ENCODE peak calls at places on chromosomes 3 and 15, in nine cellular contexts. One of them, this sample, is unnamed. For H3K9me3, the result is how much of the 10 kb centered on the place peaks cover.

GRCh38 chr3:35596611-35597010 is 42.7 kb upstream of the ARPP21 start:
- DNase-seq in stomach: no peak
- DNase-seq in sigmoid colon: no peak
- DNase-seq in A549: no peak
- DNase-seq in gastrocnemius medialis: no peak
- DNase-seq in breast epithelium: no peak
- DNase-seq in GM12878: no peak
- DNase-seq in IMR-90: no peak
- DNase-seq in uterus: no peak
- DNase-seq in this sample: no peak

GRCh38 chr3:48398701-48399386 is 26.8 kb downstream of the FBXW12 start:
- DNase-seq in GM12878: no peak
- DNase-seq in A549: no peak
- DNase-seq in IMR-90: no peak
- DNase-seq in uterus: no peak
- DNase-seq in sigmoid colon: no peak
- DNase-seq in breast epithelium: no peak
- DNase-seq in stomach: no peak
- DNase-seq in gastrocnemius medialis: no peak
- DNase-seq in this sample: peak

GRCh38 chr3:63400259-63400860 is 122.3 kb downstream of the SYNPR start:
- DNase-seq in uterus: no peak
- DNase-seq in A549: no peak
- DNase-seq in IMR-90: no peak
- DNase-seq in sigmoid colon: no peak
- DNase-seq in stomach: no peak
- DNase-seq in breast epithelium: no peak
- DNase-seq in GM12878: no peak
- DNase-seq in gastrocnemius medialis: no peak
- DNase-seq in this sample: no peak

GRCh38 chr15:66704019-66704782 is 2.2 kb downstream of the SMAD6 start:
- DNase-seq in IMR-90: no peak
- DNase-seq in gastrocnemius medialis: no peak
- DNase-seq in A549: no peak
- DNase-seq in sigmoid colon: no peak
- DNase-seq in GM12878: no peak
- DNase-seq in uterus: no peak
- DNase-seq in breast epithelium: no peak
- DNase-seq in stomach: no peak
- DNase-seq in this sample: no peak

GRCh38 chr3:112333002-112333385 is at the start of gene CD200:
- DNase-seq in stomach: peak
- DNase-seq in uterus: peak
- DNase-seq in gastrocnemius medialis: no peak
- DNase-seq in GM12878: no peak
- DNase-seq in IMR-90: peak
- DNase-seq in breast epithelium: peak
- DNase-seq in sigmoid colon: peak
- DNase-seq in A549: no peak
- DNase-seq in this sample: peak

GRCh38 chr3:60243456-60243855 is 1007.8 kb downstream of the FHIT start:
- DNase-seq in GM12878: no peak
- DNase-seq in sigmoid colon: no peak
- DNase-seq in A549: no peak
- DNase-seq in uterus: no peak
- DNase-seq in gastrocnemius medialis: no peak
- DNase-seq in stomach: no peak
- DNase-seq in breast epithelium: no peak
- DNase-seq in IMR-90: no peak
- DNase-seq in this sample: no peak

GRCh38 chr15:86555939-86556725 is 476.5 kb downstream of the AGBL1 start:
- DNase-seq in uterus: no peak
- DNase-seq in stomach: no peak
- DNase-seq in IMR-90: no peak
- DNase-seq in breast epithelium: no peak
- DNase-seq in sigmoid colon: no peak
- DNase-seq in GM12878: no peak
- DNase-seq in A549: no peak
- DNase-seq in gastrocnemius medialis: no peak
- DNase-seq in this sample: no peak

GRCh38 chr3:170697131-170697530 is 111.3 kb upstream of the SLC7A14 start:
- DNase-seq in uterus: no peak
- DNase-seq in IMR-90: no peak
- DNase-seq in stomach: no peak
- DNase-seq in sigmoid colon: no peak
- DNase-seq in gastrocnemius medialis: no peak
- DNase-seq in A549: no peak
- DNase-seq in GM12878: no peak
- DNase-seq in breast epithelium: no peak
- DNase-seq in this sample: no peak

GRCh38 chr3:134681527-134681910 is 30.7 kb upstream of the KY start:
- DNase-seq in A549: no peak
- DNase-seq in uterus: no peak
- DNase-seq in stomach: no peak
- DNase-seq in IMR-90: no peak
- DNase-seq in breast epithelium: no peak
- DNase-seq in GM12878: no peak
- DNase-seq in sigmoid colon: no peak
- DNase-seq in gastrocnemius medialis: no peak
- DNase-seq in this sample: no peak

GRCh38 chr15:31387101-31387482 is 60.5 kb downstream of the KLF13 start:
- DNase-seq in sigmoid colon: no peak
- DNase-seq in IMR-90: no peak
- DNase-seq in stomach: no peak
- DNase-seq in gastrocnemius medialis: no peak
- DNase-seq in A549: no peak
- DNase-seq in breast epithelium: no peak
- DNase-seq in GM12878: no peak
- DNase-seq in uterus: no peak
- DNase-seq in this sample: no peak

DNA sequence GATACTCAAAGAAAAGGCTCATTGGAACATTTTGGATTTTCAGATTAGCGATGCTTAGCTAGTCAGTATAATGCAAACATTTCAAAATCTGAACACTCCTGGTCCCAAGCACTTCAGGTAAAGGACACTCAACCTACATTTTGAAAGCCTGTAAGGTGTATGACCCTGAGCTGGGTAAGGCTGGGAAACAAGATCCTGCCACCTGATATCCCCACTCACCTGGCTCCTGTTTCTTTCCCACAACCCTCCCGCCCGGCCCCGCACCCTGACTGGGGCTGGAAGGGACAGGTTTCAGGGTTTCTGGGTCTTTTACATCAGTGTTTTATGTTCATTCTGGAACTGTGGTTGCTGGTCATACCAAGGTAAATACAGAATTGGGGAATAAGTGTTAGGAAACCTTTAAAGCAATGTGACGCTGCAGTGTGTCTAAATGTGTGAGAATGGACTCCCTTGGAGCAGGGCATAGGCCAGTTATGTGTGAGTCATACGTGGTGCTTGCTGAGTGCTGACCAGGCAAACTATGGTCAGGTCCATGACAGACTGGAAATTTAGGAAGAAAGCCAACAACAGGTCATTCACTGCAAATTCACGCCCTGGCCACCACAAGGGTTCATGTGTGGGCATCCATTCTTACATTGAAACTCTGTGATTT is 22.9 kb downstream of the CTXND1 start:
- DNase-seq in IMR-90: peak
- DNase-seq in gastrocnemius medialis: no peak
- DNase-seq in A549: no peak
- DNase-seq in GM12878: no peak
- DNase-seq in breast epithelium: no peak
- DNase-seq in stomach: no peak
- DNase-seq in uterus: no peak
- DNase-seq in sigmoid colon: no peak
- DNase-seq in this sample: no peak
- TF ChIP-seq POLR2A in IMR-90: no peak
- TF ChIP-seq POLR2A in gastrocnemius medialis: no peak
- TF ChIP-seq POLR2A in A549: no peak
- TF ChIP-seq POLR2A in GM12878: no peak
- TF ChIP-seq POLR2A in breast epithelium: no peak
- TF ChIP-seq POLR2A in stomach: no peak
- TF ChIP-seq POLR2A in uterus: no peak
- TF ChIP-seq POLR2A in sigmoid colon: no peak
- TF ChIP-seq POLR2A in this sample: no peak

GRCh38 chr15:93422476-93422875 is 333.5 kb upstream of the RGMA start:
- DNase-seq in uterus: no peak
- DNase-seq in A549: no peak
- DNase-seq in gastrocnemius medialis: no peak
- DNase-seq in stomach: no peak
- DNase-seq in IMR-90: no peak
- DNase-seq in GM12878: no peak
- DNase-seq in breast epithelium: no peak
- DNase-seq in sigmoid colon: no peak
- DNase-seq in this sample: no peak

GRCh38 chr15:93420477-93420876 is 331.5 kb upstream of the RGMA start:
- DNase-seq in sigmoid colon: no peak
- DNase-seq in stomach: no peak
- DNase-seq in A549: no peak
- DNase-seq in uterus: no peak
- DNase-seq in IMR-90: no peak
- DNase-seq in breast epithelium: no peak
- DNase-seq in gastrocnemius medialis: no peak
- DNase-seq in GM12878: no peak
- DNase-seq in this sample: no peak

GRCh38 chr15:93428135-93428534 is 339.1 kb upstream of the RGMA start:
- DNase-seq in breast epithelium: no peak
- DNase-seq in gastrocnemius medialis: no peak
- DNase-seq in uterus: no peak
- DNase-seq in IMR-90: no peak
- DNase-seq in stomach: no peak
- DNase-seq in sigmoid colon: no peak
- DNase-seq in A549: no peak
- DNase-seq in GM12878: no peak
- DNase-seq in this sample: no peak

GRCh38 chr15:93420050-93420452 is 331.0 kb upstream of the RGMA start:
- DNase-seq in gastrocnemius medialis: no peak
- DNase-seq in breast epithelium: no peak
- DNase-seq in IMR-90: no peak
- DNase-seq in A549: no peak
- DNase-seq in stomach: no peak
- DNase-seq in GM12878: no peak
- DNase-seq in uterus: no peak
- DNase-seq in sigmoid colon: no peak
- DNase-seq in this sample: no peak

DNA sequence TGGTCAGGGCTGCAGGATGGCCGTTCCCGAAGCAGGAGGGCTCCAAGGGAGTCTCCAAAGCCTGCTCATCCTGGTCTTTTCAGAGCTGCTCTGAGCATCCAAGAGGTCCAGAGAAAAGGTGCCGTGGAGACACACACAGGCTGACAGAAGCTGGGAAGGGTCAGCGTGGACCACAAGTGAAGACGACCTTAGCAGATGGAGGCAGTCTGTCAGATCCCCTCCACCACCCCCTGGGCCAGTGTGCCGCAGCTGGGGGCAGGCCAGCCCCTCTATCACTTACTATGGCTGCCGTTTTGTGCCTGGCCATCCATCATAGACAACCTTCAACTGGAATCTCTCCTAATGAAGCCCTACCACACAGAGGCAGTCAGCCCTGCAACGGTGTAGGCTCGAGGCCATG is 335.1 kb upstream of the RGMA start:
- DNase-seq in breast epithelium: no peak
- DNase-seq in GM12878: no peak
- DNase-seq in gastrocnemius medialis: no peak
- DNase-seq in IMR-90: no peak
- DNase-seq in uterus: no peak
- DNase-seq in A549: no peak
- DNase-seq in stomach: no peak
- DNase-seq in sigmoid colon: no peak
- DNase-seq in this sample: no peak
- H3K9me3 ChIP-seq in breast epithelium: under half
- H3K9me3 ChIP-seq in GM12878: under half
- H3K9me3 ChIP-seq in gastrocnemius medialis: under half
- H3K9me3 ChIP-seq in IMR-90: under half
- H3K9me3 ChIP-seq in uterus: under half
- H3K9me3 ChIP-seq in A549: under half
- H3K9me3 ChIP-seq in stomach: under half
- H3K9me3 ChIP-seq in sigmoid colon: under half
- H3K9me3 ChIP-seq in this sample: under half

GRCh38 chr3:42095540-42095939 is 4.4 kb downstream of the TRAK1 start:
- DNase-seq in IMR-90: no peak
- DNase-seq in GM12878: no peak
- DNase-seq in A549: no peak
- DNase-seq in breast epithelium: no peak
- DNase-seq in uterus: no peak
- DNase-seq in gastrocnemius medialis: no peak
- DNase-seq in stomach: no peak
- DNase-seq in sigmoid colon: no peak
- DNase-seq in this sample: no peak
- H3K27ac ChIP-seq in IMR-90: no peak
- H3K27ac ChIP-seq in GM12878: no peak
- H3K27ac ChIP-seq in A549: no peak
- H3K27ac ChIP-seq in breast epithelium: no peak
- H3K27ac ChIP-seq in uterus: no peak
- H3K27ac ChIP-seq in gastrocnemius medialis: peak
- H3K27ac ChIP-seq in stomach: no peak
- H3K27ac ChIP-seq in sigmoid colon: no peak
- H3K27ac ChIP-seq in this sample: no peak

GRCh38 chr3:115246621-115247020 is 99.5 kb upstream of the ZBTB20 start:
- DNase-seq in stomach: no peak
- DNase-seq in GM12878: no peak
- DNase-seq in IMR-90: peak
- DNase-seq in breast epithelium: no peak
- DNase-seq in gastrocnemius medialis: no peak
- DNase-seq in sigmoid colon: no peak
- DNase-seq in uterus: no peak
- DNase-seq in A549: no peak
- DNase-seq in this sample: no peak

GRCh38 chr3:115244350-115244749 is 97.3 kb upstream of the ZBTB20 start:
- DNase-seq in IMR-90: no peak
- DNase-seq in uterus: no peak
- DNase-seq in GM12878: no peak
- DNase-seq in A549: no peak
- DNase-seq in sigmoid colon: no peak
- DNase-seq in gastrocnemius medialis: no peak
- DNase-seq in stomach: no peak
- DNase-seq in breast epithelium: no peak
- DNase-seq in this sample: no peak

GRCh38 chr3:115245899-115246298 is 98.8 kb upstream of the ZBTB20 start:
- DNase-seq in sigmoid colon: no peak
- DNase-seq in uterus: no peak
- DNase-seq in IMR-90: no peak
- DNase-seq in gastrocnemius medialis: no peak
- DNase-seq in A549: no peak
- DNase-seq in breast epithelium: no peak
- DNase-seq in stomach: no peak
- DNase-seq in GM12878: no peak
- DNase-seq in this sample: no peak

GRCh38 chr3:115248274-115248673 is 101.2 kb upstream of the ZBTB20 start:
- DNase-seq in uterus: no peak
- DNase-seq in IMR-90: peak
- DNase-seq in stomach: no peak
- DNase-seq in gastrocnemius medialis: no peak
- DNase-seq in A549: no peak
- DNase-seq in GM12878: no peak
- DNase-seq in breast epithelium: no peak
- DNase-seq in sigmoid colon: no peak
- DNase-seq in this sample: no peak

DNA sequence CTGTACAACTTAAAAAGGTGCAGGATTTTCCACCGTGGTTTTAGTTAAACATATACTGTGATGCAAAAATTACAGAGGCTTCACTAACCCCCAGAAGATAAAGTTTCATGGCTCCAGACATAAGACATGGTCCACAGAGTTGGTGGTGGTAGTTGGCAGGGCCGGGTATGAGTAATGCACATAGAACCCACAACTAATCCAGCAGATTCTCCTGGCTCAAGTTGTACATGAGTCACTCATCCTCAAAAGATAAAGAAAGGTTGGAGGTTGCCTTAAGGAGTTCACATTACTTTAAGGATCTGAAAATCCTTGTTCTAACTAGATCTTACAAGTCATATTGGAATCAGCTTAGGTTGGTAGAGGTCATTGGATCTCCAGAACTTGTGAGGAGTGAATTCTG is 98.3 kb upstream of the ZBTB20 start:
- DNase-seq in gastrocnemius medialis: no peak
- DNase-seq in IMR-90: peak
- DNase-seq in breast epithelium: no peak
- DNase-seq in GM12878: no peak
- DNase-seq in A549: peak
- DNase-seq in stomach: no peak
- DNase-seq in sigmoid colon: no peak
- DNase-seq in uterus: no peak
- DNase-seq in this sample: no peak
- TF ChIP-seq POLR2A in gastrocnemius medialis: no peak
- TF ChIP-seq POLR2A in IMR-90: no peak
- TF ChIP-seq POLR2A in breast epithelium: no peak
- TF ChIP-seq POLR2A in GM12878: no peak
- TF ChIP-seq POLR2A in A549: no peak
- TF ChIP-seq POLR2A in stomach: no peak
- TF ChIP-seq POLR2A in sigmoid colon: no peak
- TF ChIP-seq POLR2A in uterus: no peak
- TF ChIP-seq POLR2A in this sample: no peak

This sample was measured in spleen.